ENCODE peak calls at places on chromosomes 12 and 14, in four cellular contexts. U, L, I and T are unnamed samples.

GRCh38 chr14:58637040-58637390 is 747 bp upstream of the DACT1 start:
- DNase-seq in U (peak; percentile 94), L (no peak), I (no peak), T (no peak)

GRCh38 chr12:2833810-2834209 is 1.0 kb downstream of the NRIP2 start:
- DNase-seq in U (no peak), L (no peak), I (no peak), T (no peak)

GRCh38 chr14:36976571-36977023 is 195.8 kb downstream of the SLC25A21 start:
- DNase-seq in U (peak; percentile 37), L (no peak), I (peak; percentile 50), T (no peak)

GRCh38 chr14:68306934-68307758 is 485.7 kb downstream of the ZFP36L1 start:
- DNase-seq in U (peak; percentile 51), L (no peak), I (no peak), T (no peak)

GRCh38 chr14:104494483-104494882 is 85.1 kb upstream of the C14orf180 start:
- DNase-seq in U (no peak), L (no peak), I (no peak), T (no peak)

GRCh38 chr12:38384816-38385491 is 68.4 kb downstream of the ALG10B start:
- DNase-seq in U (no peak), L (no peak), I (no peak), T (no peak)

GRCh38 chr12:51377099-51377984 is 13.9 kb downstream of the GALNT6 start:
- DNase-seq in U (no peak), L (no peak), I (no peak), T (no peak)

GRCh38 chr14:23105348-23105824 is 597 bp upstream of the CIROP start:
- DNase-seq in U (no peak), L (no peak), I (no peak), T (no peak)

GRCh38 chr14:40280652-40281051 is 848.4 kb upstream of the FBXO33 start:
- DNase-seq in U (no peak), L (no peak), I (no peak), T (no peak)

GRCh38 chr14:90553921-90554336 is 157.1 kb downstream of the CALM1 start:
- DNase-seq in U (no peak), L (no peak), I (no peak), T (no peak)

GRCh38 chr12:54631551-54631950 is 3.1 kb downstream of the LACRT start:
- DNase-seq in U (no peak), L (no peak), I (no peak), T (no peak)
- TF ChIP-seq ELK1 in U (no peak), L (no peak), I (no peak), T (no peak)

GRCh38 chr14:101223561-101224162 is 320.1 kb upstream of the RTL1 start:
- DNase-seq in U (no peak), L (no peak), I (no peak), T (no peak)
- TF ChIP-seq ELK1 in U (no peak), L (no peak), I (no peak), T (no peak)

DNA sequence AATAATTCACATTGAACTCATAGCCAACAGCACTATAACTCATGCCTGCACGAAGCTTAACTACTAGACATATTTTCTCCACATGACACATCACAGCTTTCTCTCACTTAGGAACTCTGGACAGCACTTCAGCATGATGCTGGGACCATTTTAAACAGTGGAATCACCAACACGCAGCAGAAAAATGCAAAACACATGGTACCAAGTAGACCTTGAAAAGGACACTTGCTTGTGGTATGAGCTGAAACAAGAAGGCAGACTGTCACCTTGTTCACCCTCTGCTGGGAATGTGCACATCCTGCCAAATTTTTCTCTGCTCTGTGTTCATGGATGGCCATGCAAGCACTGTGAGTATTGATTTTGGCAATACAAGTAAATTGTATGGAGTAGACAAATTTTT is 34.8 kb upstream of the CD9 start:
- DNase-seq in U (peak; percentile 80), L (no peak), I (no peak), T (no peak)
- TF ChIP-seq ELK1 in U (no peak), L (no peak), I (no peak), T (no peak)

DNA sequence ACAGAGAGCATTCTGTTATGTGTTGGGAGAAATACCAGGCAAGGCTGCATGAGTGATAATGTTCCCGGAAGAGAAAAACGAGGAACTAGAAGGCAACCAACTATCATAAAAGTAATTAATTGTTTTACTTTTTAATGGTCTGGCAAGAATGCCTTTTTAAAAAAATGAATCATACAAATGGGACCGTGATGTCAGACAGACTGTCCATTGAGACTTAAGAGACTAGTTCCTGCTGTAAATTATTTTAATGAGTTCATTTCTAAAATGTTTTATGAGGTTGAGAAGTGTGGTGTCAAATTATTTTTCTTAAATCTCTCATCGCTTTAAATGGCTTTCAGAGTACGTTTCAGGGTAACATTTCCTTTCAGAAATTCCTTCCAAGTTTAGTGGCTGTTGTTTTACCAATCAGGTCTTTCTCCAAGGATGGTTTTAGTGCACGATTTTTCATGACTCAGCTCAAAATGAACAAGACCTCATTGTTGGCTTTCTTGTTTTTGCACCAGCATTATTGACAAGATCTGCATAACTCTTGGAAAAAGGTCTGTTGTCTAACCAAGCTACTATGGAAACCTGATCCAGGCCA is 86.1 kb upstream of the ARHGAP5 start:
- DNase-seq in U (no peak), L (no peak), I (no peak), T (no peak)
- TF ChIP-seq ELK1 in U (no peak), L (no peak), I (no peak), T (no peak)